ENCODE peak calls at places on chromosomes 4 and X, in eight cellular contexts. X is GM06990, C is RWPE1, E is epithelial cell of proximal tubule, O is GM23338, K is pancreas, P is GM13976, V is type B pancreatic cell. H is an unnamed sample.

GRCh38 chrX:53071064-53071463 is 11.1 kb upstream of the TSPYL2 start:
- DNase-seq in X (no peak), P (no peak), E (no peak), C (no peak), O (no peak), V (no peak), K (no peak), H (no peak)

GRCh38 chr4:28073860-28074555 is 1213.4 kb downstream of the STIM2 start:
- DNase-seq in E (no peak), X (no peak), O (peak; percentile 58), C (no peak), K (no peak), P (no peak), V (no peak), H (no peak)

GRCh38 chr4:26434030-26434639 is 56.1 kb downstream of the CCKAR start:
- DNase-seq in C (no peak), V (no peak), E (no peak), O (no peak), K (no peak), P (no peak), X (no peak), H (no peak)

GRCh38 chr4:188275686-188276085 is 136.4 kb downstream of the TRIML1 start:
- DNase-seq in O (no peak), K (no peak), P (no peak), V (no peak), E (no peak), C (no peak), X (no peak), H (no peak)

GRCh38 chr4:1985780-1986577 is 22.8 kb downstream of the NELFA start:
- DNase-seq in K (no peak), X (no peak), V (peak; percentile 71), O (no peak), E (no peak), P (no peak), C (no peak), H (no peak)

GRCh38 chr4:24070117-24070516 is 180.3 kb upstream of the PPARGC1A start:
- DNase-seq in C (peak; percentile 30), P (no peak), X (no peak), K (no peak), E (no peak), V (no peak), O (no peak), H (no peak)

GRCh38 chr4:90852232-90852631 is 725.0 kb downstream of the CCSER1 start:
- DNase-seq in O (peak; percentile 16), C (no peak), E (no peak), K (no peak), P (no peak), V (no peak), X (no peak), H (no peak)

GRCh38 chrX:48938721-48939416 is 18.5 kb downstream of the OTUD5 start:
- DNase-seq in P (peak; percentile 53), V (no peak), K (no peak), C (no peak), X (peak; percentile 70), E (no peak), O (no peak), H (no peak)

GRCh38 chrX:112147206-112147605 is 64.6 kb upstream of the TRPC5 start:
- DNase-seq in C (peak; percentile 1), X (no peak), O (peak; percentile 53), E (no peak), K (peak; percentile 8), P (no peak), V (no peak), H (no peak)

GRCh38 chr4:165668694-165669093 is 204.3 kb upstream of the TLL1 start:
- DNase-seq in X (no peak), O (peak; percentile 15), V (no peak), C (no peak), P (no peak), K (no peak), E (peak; percentile 52), H (no peak)

GRCh38 chr4:56817840-56818491 is 3.5 kb downstream of the SPINK2 start:
- DNase-seq in O (no peak), V (no peak), C (no peak), P (peak; percentile 71), E (no peak), K (no peak), X (peak; percentile 81), H (no peak)

GRCh38 chr4:123786955-123787354 is 390.4 kb downstream of the SPRY1 start:
- DNase-seq in O (no peak), K (no peak), P (no peak), X (no peak), V (no peak), E (no peak), C (no peak), H (no peak)

GRCh38 chrX:152833378-152833777 is 2.5 kb downstream of the NSDHL start:
- DNase-seq in P (no peak), O (no peak), C (no peak), X (no peak), V (no peak), E (no peak), K (no peak), H (no peak)

GRCh38 chrX:9604111-9604907 is 139.5 kb downstream of the TBL1X start:
- DNase-seq in P (no peak), X (no peak), K (peak; percentile 33), V (no peak), C (no peak), E (peak; percentile 75), O (no peak), H (no peak)

GRCh38 chrX:77493677-77494553 is 46.7 kb downstream of the FGF16 start:
- DNase-seq in V (no peak), E (no peak), K (no peak), X (no peak), C (no peak), P (no peak), O (peak; percentile 65), H (peak; percentile 25)

GRCh38 chr4:12679217-12679616 is 804.9 kb downstream of the RAB28 start:
- DNase-seq in P (peak; percentile 1), V (no peak), C (no peak), O (peak; percentile 51), K (no peak), X (no peak), E (no peak), H (no peak)
- TF ChIP-seq CTCF in P (peak; percentile 32), V (peak; percentile 66), C (no peak), O (peak; percentile 67), K (no peak), X (peak; percentile 34), E (peak; percentile 38), H (no peak)

GRCh38 chrX:41293269-41293668 is 40.7 kb upstream of the DDX3X start:
- DNase-seq in O (peak; percentile 58), K (no peak), C (no peak), V (no peak), E (no peak), X (no peak), P (no peak), H (no peak)
- TF ChIP-seq CTCF in O (peak; percentile 60), K (no peak), C (no peak), V (peak; percentile 30), E (peak; percentile 45), X (peak; percentile 37), P (no peak), H (no peak)

GRCh38 chr4:85474356-85474755 is 594 bp upstream of the ARHGAP24 start:
- DNase-seq in P (no peak), X (no peak), K (no peak), O (no peak), E (no peak), V (no peak), C (no peak), H (no peak)

GRCh38 chr4:85478576-85478975 is 3.6 kb downstream of the ARHGAP24 start:
- DNase-seq in P (no peak), C (no peak), E (no peak), O (no peak), X (no peak), V (no peak), K (no peak), H (no peak)

GRCh38 chr4:85477538-85477937 is 2.6 kb downstream of the ARHGAP24 start:
- DNase-seq in K (no peak), C (no peak), V (no peak), P (no peak), E (no peak), X (no peak), O (no peak), H (no peak)

GRCh38 chr4:85475631-85476233 is 782 bp downstream of the ARHGAP24 start:
- DNase-seq in V (no peak), E (no peak), X (no peak), P (no peak), O (no peak), C (no peak), K (no peak), H (peak; percentile 57)

DNA sequence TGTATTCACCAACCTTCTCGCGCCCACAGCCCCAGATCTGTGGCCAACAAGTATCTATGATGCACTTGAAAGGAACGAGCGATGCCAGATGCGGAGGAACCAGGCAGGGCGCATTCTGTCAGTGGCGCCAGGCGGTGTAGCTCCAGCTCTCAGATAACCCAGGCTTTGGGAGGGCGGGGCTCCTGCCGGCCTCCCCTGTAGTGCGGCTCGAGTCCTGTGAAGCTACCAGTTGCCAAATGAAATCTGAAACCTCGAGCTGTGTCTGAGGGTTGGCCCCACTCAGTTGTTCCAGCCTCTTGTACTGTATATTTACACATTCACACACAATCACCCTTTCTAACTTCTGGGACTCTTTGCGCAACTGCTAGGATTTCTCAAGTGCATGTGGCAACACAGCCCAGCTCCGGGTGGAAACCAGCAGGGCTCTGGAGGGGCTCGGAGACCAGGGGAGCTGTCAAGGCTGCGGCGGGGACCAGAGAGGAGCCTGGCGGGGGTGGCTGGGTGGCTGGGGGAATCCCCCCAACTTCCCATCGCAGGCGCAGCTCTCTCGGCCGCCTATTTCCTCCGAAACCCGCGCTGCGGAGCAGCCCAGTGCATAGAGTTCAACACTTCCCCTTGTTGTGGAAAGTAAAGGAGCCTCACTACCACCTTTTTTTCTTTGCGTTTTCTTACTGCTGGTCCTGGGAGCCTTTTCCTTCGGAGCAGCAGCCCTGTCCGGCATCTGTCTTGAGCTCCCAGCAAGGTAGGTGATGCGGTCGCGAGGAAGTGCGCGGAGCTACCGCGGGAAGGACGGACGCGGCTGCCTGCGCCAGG is at the start of gene ARHGAP24:
- DNase-seq in K (peak; percentile 92), X (peak; percentile 80), E (peak; percentile 51), V (peak; percentile 81), C (peak; percentile 87), O (peak; percentile 95), P (peak; percentile 78), H (peak; percentile 53)
- TF ChIP-seq CTCF in K (no peak), X (no peak), E (no peak), V (no peak), C (no peak), O (no peak), P (peak; percentile 10), H (no peak)

GRCh38 chrX:110138557-110138956 is 135.6 kb downstream of the TMEM164 start:
- DNase-seq in X (no peak), V (no peak), K (no peak), O (no peak), C (no peak), E (no peak), P (no peak), H (no peak)

GRCh38 chrX:110135618-110136017 is 132.7 kb downstream of the TMEM164 start:
- DNase-seq in P (no peak), C (no peak), O (no peak), E (no peak), X (no peak), K (no peak), V (no peak), H (no peak)

GRCh38 chrX:110139172-110139571 is 136.3 kb downstream of the TMEM164 start:
- DNase-seq in V (no peak), P (no peak), K (no peak), E (no peak), X (no peak), C (no peak), O (no peak), H (no peak)

GRCh38 chrX:110133735-110134370 is 130.9 kb downstream of the TMEM164 start:
- DNase-seq in C (no peak), V (no peak), P (no peak), E (no peak), O (no peak), K (no peak), X (no peak), H (no peak)

GRCh38 chrX:110136136-110136535 is 133.2 kb downstream of the TMEM164 start:
- DNase-seq in K (no peak), O (no peak), E (no peak), P (no peak), X (no peak), C (no peak), V (no peak), H (no peak)
- TF ChIP-seq CTCF in K (no peak), O (no peak), E (no peak), P (no peak), X (no peak), C (no peak), V (no peak), H (no peak)

H was measured in mesothelial cell of epicardium.